ENCODE peak calls at places on chromosomes 2 and 18, in five cellular contexts. R is ovary, D is GM23248, J is transverse colon, P is left lung. I is an unnamed sample. For H3K36me3 and H3K4me1, the result is how much of the 10 kb centered on the place peaks cover.

GRCh38 chr18:13137041-13137938 is 81.3 kb upstream of the LDLRAD4 start:
- DNase-seq in D (peak), R (peak), J (peak), P (peak), I (peak)

GRCh38 chr2:38074775-38075435 is 1.0 kb downstream of the CYP1B1 start:
- DNase-seq in D (peak), P (no peak), J (no peak), R (peak), I (no peak)

GRCh38 chr18:79798346-79798998 is 734 bp downstream of the KCNG2 start:
- DNase-seq in R (no peak), P (peak), D (no peak), J (no peak), I (peak)

GRCh38 chr2:63078852-63079606 is 28.4 kb downstream of the OTX1 start:
- DNase-seq in J (no peak), P (no peak), R (no peak), D (peak), I (peak)

GRCh38 chr18:72235422-72235821 is 308.7 kb downstream of the CBLN2 start:
- DNase-seq in D (no peak), R (no peak), J (no peak), P (no peak), I (no peak)

GRCh38 chr2:176491172-176491904 is 222.1 kb downstream of the MTX2 start:
- DNase-seq in D (peak), R (peak), P (peak), J (no peak), I (no peak)

GRCh38 chr2:40353236-40353635 is 98.7 kb downstream of the SLC8A1 start:
- DNase-seq in P (peak), D (peak), J (no peak), R (no peak), I (no peak)

GRCh38 chr2:180359522-180360282 is 352.6 kb upstream of the CWC22 start:
- DNase-seq in P (no peak), J (peak), D (peak), R (no peak), I (peak)

GRCh38 chr2:68837164-68837860 is 33.9 kb downstream of the BMP10 start:
- DNase-seq in R (no peak), J (peak), D (peak), P (peak), I (peak)

GRCh38 chr2:128623776-128624424 is 305.2 kb upstream of the HS6ST1 start:
- DNase-seq in D (peak), P (no peak), R (no peak), J (no peak), I (no peak)

GRCh38 chr18:1784113-1784512 is 787.2 kb downstream of the METTL4 start:
- DNase-seq in D (no peak), R (no peak), J (no peak), P (no peak), I (no peak)

GRCh38 chr2:241225983-241226382 is 37.5 kb downstream of the ANO7 start:
- DNase-seq in D (no peak), P (no peak), R (no peak), J (no peak), I (no peak)
- H3K36me3 ChIP-seq in D (under half), P (under half), R (under half), J (under half), I (under half)

GRCh38 chr18:2880473-2880872 is 33.7 kb downstream of the EMILIN2 start:
- DNase-seq in R (peak), J (no peak), P (no peak), D (peak), I (no peak)
- H3K4me3 ChIP-seq in R (no peak), J (no peak), P (no peak), D (no peak), I (no peak)

GRCh38 chr2:217902281-217903141 is 100.3 kb downstream of the TNS1 start:
- DNase-seq in R (peak), P (peak), J (peak), D (peak), I (peak)

GRCh38 chr2:217903142-217903858 is 99.5 kb downstream of the TNS1 start:
- DNase-seq in J (no peak), P (no peak), D (no peak), R (no peak), I (no peak)

GRCh38 chr2:217901400-217901799 is 101.4 kb downstream of the TNS1 start:
- DNase-seq in P (no peak), J (no peak), D (no peak), R (no peak), I (no peak)

GRCh38 chr2:217900780-217901360 is 101.9 kb downstream of the TNS1 start:
- DNase-seq in D (no peak), R (no peak), J (no peak), P (no peak), I (no peak)

DNA sequence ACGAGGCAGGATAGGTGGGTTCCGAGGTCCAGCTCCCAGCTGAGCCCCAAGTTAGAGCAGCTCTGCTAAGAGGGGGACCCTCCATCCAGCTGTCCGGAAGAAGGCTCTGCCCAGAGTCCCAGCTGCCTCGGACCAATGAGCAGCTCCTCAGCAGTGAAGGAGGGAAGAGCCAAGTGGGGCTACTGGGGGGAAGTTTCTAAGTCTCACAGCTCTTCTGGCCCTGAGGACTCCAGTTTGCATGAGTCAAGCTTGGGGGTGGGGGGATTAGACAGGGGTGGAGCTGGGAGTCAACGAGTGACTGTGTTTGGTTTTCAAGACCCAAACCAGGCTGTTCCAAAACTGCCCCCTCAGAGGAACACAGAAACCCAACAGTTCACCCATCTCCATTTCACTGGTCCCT is 101.0 kb downstream of the TNS1 start:
- DNase-seq in J (no peak), P (no peak), D (peak), R (no peak), I (no peak)
- H3K4me1 ChIP-seq in J (half or more), P (half or more), D (under half), R (half or more), I (under half)

GRCh38 chr2:47803770-47804169 is 20.8 kb downstream of the MSH6 start:
- DNase-seq in J (no peak), D (no peak), P (no peak), R (no peak), I (no peak)

GRCh38 chr2:47809903-47810302 is 27.0 kb downstream of the MSH6 start:
- DNase-seq in J (no peak), D (no peak), P (no peak), R (no peak), I (no peak)

GRCh38 chr2:47808614-47809013 is 25.7 kb downstream of the MSH6 start:
- DNase-seq in J (no peak), P (no peak), R (no peak), D (no peak), I (no peak)

GRCh38 chr2:47803363-47803762 is 20.4 kb downstream of the MSH6 start:
- DNase-seq in J (no peak), P (no peak), R (no peak), D (no peak), I (no peak)

GRCh38 chr2:47805850-47806249 is 22.9 kb downstream of the MSH6 start:
- DNase-seq in P (no peak), J (no peak), D (no peak), R (no peak), I (no peak)
- H3K36me3 ChIP-seq in P (under half), J (under half), D (half or more), R (under half), I (under half)

I was measured in small intestine.